ENCODE peak calls at places on chromosomes 11 and 22, in eight cellular contexts. I is fibroblast of villous mesenchyme, R is cardiac fibroblast, H is mammary epithelial cell, Z is adrenal gland, T is iPS DF 6.9, L is PC-3, M is mucosa of descending colon. P is an unnamed sample.

GRCh38 chr22:20392983-20393704 is 807 bp upstream of the ZNF74 start:
- DNase-seq in I (no peak), R (no peak), H (no peak), Z (no peak), T (no peak), L (no peak), M (no peak), P (no peak)

GRCh38 chr11:19980388-19980787 is 179.9 kb downstream of the DBX1 start:
- DNase-seq in I (peak; percentile 29), R (no peak), H (no peak), Z (no peak), T (no peak), L (no peak), M (no peak), P (no peak)

GRCh38 chr11:41431784-41432183 is 27.7 kb downstream of the LRRC4C start:
- DNase-seq in I (no peak), R (peak; percentile 4), H (no peak), Z (no peak), T (peak; percentile 20), L (no peak), M (no peak), P (no peak)

GRCh38 chr22:28019881-28020861 is 101.1 kb upstream of the PITPNB start:
- DNase-seq in I (peak; percentile 80), R (peak; percentile 66), H (peak; percentile 23), Z (peak; percentile 74), T (peak; percentile 35), L (peak; percentile 52), M (no peak), P (peak; percentile 83)

GRCh38 chr22:26828311-26828710 is 170.9 kb downstream of the MIAT start:
- DNase-seq in I (no peak), R (no peak), H (no peak), Z (no peak), T (no peak), L (no peak), M (no peak), P (no peak)

GRCh38 chr11:61697093-61697492 is 16.9 kb downstream of the DAGLA start:
- DNase-seq in I (no peak), R (no peak), H (peak; percentile 87), Z (no peak), T (no peak), L (peak; percentile 98), M (peak; percentile 40), P (no peak)

GRCh38 chr11:67404515-67405195 is 772 bp downstream of the TBC1D10C start:
- DNase-seq in I (no peak), R (no peak), H (no peak), Z (no peak), T (no peak), L (no peak), M (peak; percentile 76), P (no peak)

GRCh38 chr11:72023335-72023734 is 24.6 kb downstream of the IL18BP start:
- DNase-seq in I (no peak), R (no peak), H (no peak), Z (no peak), T (no peak), L (peak; percentile 69), M (no peak), P (no peak)

GRCh38 chr22:25545677-25546076 is 18.8 kb upstream of the GRK3 start:
- DNase-seq in I (no peak), R (no peak), H (no peak), Z (no peak), T (no peak), L (no peak), M (no peak), P (no peak)

GRCh38 chr11:46290598-46291309 is 13.3 kb downstream of the CREB3L1 start:
- DNase-seq in I (peak; percentile 99), R (peak; percentile 98), H (no peak), Z (peak; percentile 87), T (peak; percentile 68), L (peak; percentile 33), M (peak; percentile 88), P (peak; percentile 93)
- H3K4me3 ChIP-seq in I (peak overlapping the region; percentile 23), R (no peak overlapping the region), H (no peak overlapping the region), Z (no peak overlapping the region), T (no peak overlapping the region), L (no peak overlapping the region), M (no peak overlapping the region), P (no peak overlapping the region)

GRCh38 chr11:10694481-10695239 is 1.1 kb upstream of the IRAG1 start:
- DNase-seq in I (peak; percentile 43), R (peak; percentile 52), H (no peak), Z (no peak), T (no peak), L (no peak), M (no peak), P (no peak)

GRCh38 chr11:10696797-10697620 is 3.5 kb upstream of the IRAG1 start:
- DNase-seq in I (no peak), R (no peak), H (no peak), Z (no peak), T (no peak), L (no peak), M (no peak), P (no peak)

GRCh38 chr11:10695821-10696220 is 2.3 kb upstream of the IRAG1 start:
- DNase-seq in I (peak; percentile 72), R (no peak), H (no peak), Z (no peak), T (no peak), L (no peak), M (no peak), P (no peak)

GRCh38 chr11:10693509-10694071 is at the start of gene IRAG1:
- DNase-seq in I (peak; percentile 64), R (peak; percentile 53), H (no peak), Z (peak; percentile 27), T (no peak), L (no peak), M (peak; percentile 64), P (peak; percentile 80)

GRCh38 chr11:10692716-10693115 is 839 bp downstream of the IRAG1 start:
- DNase-seq in I (no peak), R (no peak), H (no peak), Z (no peak), T (no peak), L (no peak), M (no peak), P (no peak)
- H3K4me3 ChIP-seq in I (peak overlapping the region; percentile 47), R (peak overlapping the region; percentile 6), H (no peak overlapping the region), Z (no peak overlapping the region), T (no peak overlapping the region), L (no peak overlapping the region), M (no peak overlapping the region), P (peak overlapping the region; percentile 47)

GRCh38 chr11:1761857-1762536 is 1.7 kb downstream of the CTSD start:
- DNase-seq in I (peak; percentile 48), R (peak; percentile 56), H (no peak), Z (no peak), T (no peak), L (no peak), M (peak; percentile 62), P (no peak)

GRCh38 chr11:1761110-1761856 is 2.4 kb downstream of the CTSD start:
- DNase-seq in I (no peak), R (no peak), H (no peak), Z (no peak), T (no peak), L (no peak), M (peak; percentile 63), P (no peak)

GRCh38 chr11:1759851-1760220 is 3.9 kb downstream of the CTSD start:
- DNase-seq in I (no peak), R (no peak), H (no peak), Z (no peak), T (no peak), L (no peak), M (peak; percentile 53), P (no peak)

GRCh38 chr11:1759151-1759850 is 4.4 kb downstream of the CTSD start:
- DNase-seq in I (no peak), R (no peak), H (no peak), Z (peak; percentile 67), T (no peak), L (no peak), M (peak; percentile 57), P (no peak)

GRCh38 chr11:1760351-1761109 is 3.2 kb downstream of the CTSD start:
- DNase-seq in I (peak; percentile 61), R (peak; percentile 81), H (no peak), Z (peak; percentile 98), T (no peak), L (peak; percentile 3), M (peak; percentile 87), P (peak; percentile 51)
- H3K4me3 ChIP-seq in I (no peak overlapping the region), R (peak overlapping the region; percentile 15), H (no peak overlapping the region), Z (no peak overlapping the region), T (no peak overlapping the region), L (no peak overlapping the region), M (no peak overlapping the region), P (no peak overlapping the region)

DNA sequence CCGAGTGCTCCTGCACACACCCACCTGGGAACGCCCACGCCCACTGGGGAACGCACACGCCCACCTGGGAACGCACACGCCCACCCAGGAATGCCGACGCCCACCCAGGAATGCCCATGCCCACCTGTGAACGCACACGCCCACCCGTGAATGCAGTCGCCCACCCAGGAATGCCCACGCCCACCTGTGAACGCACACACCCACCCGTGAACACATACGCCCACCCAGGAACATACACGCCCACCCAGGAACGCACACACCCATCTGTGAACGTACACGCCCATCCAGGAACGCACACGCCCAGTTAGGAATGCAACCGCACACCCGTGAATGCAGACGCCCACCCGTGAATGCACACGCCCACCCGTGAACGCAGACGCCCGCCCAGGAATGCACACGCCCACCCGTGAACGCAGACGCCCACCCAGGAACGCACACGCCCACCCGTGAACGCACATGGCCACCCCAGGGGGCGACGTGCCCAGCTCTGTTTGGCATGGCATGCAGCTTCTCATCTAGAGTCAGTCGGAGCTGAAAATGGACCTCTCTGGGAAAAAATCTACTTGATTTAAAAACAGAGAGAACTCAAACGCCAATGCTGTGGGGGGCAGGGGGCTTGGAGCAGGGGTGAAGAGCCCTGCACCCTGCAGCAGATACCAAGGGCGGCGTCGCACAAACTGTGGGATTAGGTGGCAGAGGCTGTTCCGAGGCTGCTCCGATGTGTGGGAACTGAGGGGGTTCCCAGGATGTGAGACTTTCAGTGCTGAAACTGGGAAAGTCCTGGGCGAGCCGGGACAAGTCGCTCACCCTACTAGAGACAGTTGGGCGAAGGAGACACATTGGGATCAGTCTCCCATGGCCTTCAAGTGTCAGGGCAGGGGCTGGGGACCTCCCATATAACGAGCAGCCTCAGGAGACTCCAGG is 83.3 kb downstream of the MYEOV start:
- DNase-seq in I (no peak), R (no peak), H (peak; percentile 96), Z (peak; percentile 4), T (no peak), L (no peak), M (no peak), P (no peak)
- H3K4me3 ChIP-seq in I (no peak overlapping the region), R (no peak overlapping the region), H (peak overlapping the region; percentile 9), Z (no peak overlapping the region), T (no peak overlapping the region), L (no peak overlapping the region), M (no peak overlapping the region), P (no peak overlapping the region)